ENCODE peak calls at places on chromosomes 7 and 10, in six cellular contexts. U, F, J, M, E and P are unnamed samples.

GRCh38 chr7:112421666-112422486 is 28.4 kb upstream of the IFRD1 start:
- DNase-seq in U (no peak), F (no peak), J (peak), M (no peak), E (no peak), P (no peak)

GRCh38 chr7:132836746-132837145 is 245.1 kb downstream of the CHCHD3 start:
- DNase-seq in U (no peak), F (no peak), J (no peak), M (no peak), E (no peak), P (no peak)

GRCh38 chr10:35345383-35345742 is 9.1 kb downstream of the CCNY start:
- DNase-seq in U (no peak), F (no peak), J (peak), M (no peak), E (no peak), P (no peak)

GRCh38 chr7:147078324-147078723 is 961.7 kb downstream of the CNTNAP2 start:
- DNase-seq in U (no peak), F (no peak), J (no peak), M (peak), E (no peak), P (no peak)

GRCh38 chr10:100658269-100658668 is 87.1 kb upstream of the PAX2 start:
- DNase-seq in U (no peak), F (no peak), J (no peak), M (no peak), E (no peak), P (no peak)

GRCh38 chr10:77120697-77121096 is 516.9 kb downstream of the KCNMA1 start:
- DNase-seq in U (no peak), F (no peak), J (no peak), M (no peak), E (no peak), P (no peak)

GRCh38 chr7:127317447-127317961 is 64.8 kb upstream of the GRM8 start:
- DNase-seq in U (no peak), F (no peak), J (no peak), M (no peak), E (no peak), P (no peak)

GRCh38 chr10:13789448-13789829 is 202.7 kb downstream of the PRPF18 start:
- DNase-seq in U (no peak), F (no peak), J (no peak), M (no peak), E (no peak), P (no peak)

GRCh38 chr10:102856758-102857424 is 2.8 kb downstream of the BORCS7 start:
- DNase-seq in U (no peak), F (no peak), J (no peak), M (no peak), E (no peak), P (no peak)

GRCh38 chr7:5417106-5418071 is 6.2 kb downstream of the TNRC18 start:
- DNase-seq in U (no peak), F (no peak), J (no peak), M (no peak), E (no peak), P (no peak)

GRCh38 chr7:5421626-5422323 is 1.9 kb downstream of the TNRC18 start:
- DNase-seq in U (peak), F (peak), J (peak), M (peak), E (no peak), P (peak)

GRCh38 chr7:5420841-5421625 is 2.6 kb downstream of the TNRC18 start:
- DNase-seq in U (no peak), F (peak), J (no peak), M (peak), E (peak), P (no peak)

GRCh38 chr7:5420108-5420840 is 3.4 kb downstream of the TNRC18 start:
- DNase-seq in U (no peak), F (no peak), J (no peak), M (peak), E (no peak), P (no peak)

DNA sequence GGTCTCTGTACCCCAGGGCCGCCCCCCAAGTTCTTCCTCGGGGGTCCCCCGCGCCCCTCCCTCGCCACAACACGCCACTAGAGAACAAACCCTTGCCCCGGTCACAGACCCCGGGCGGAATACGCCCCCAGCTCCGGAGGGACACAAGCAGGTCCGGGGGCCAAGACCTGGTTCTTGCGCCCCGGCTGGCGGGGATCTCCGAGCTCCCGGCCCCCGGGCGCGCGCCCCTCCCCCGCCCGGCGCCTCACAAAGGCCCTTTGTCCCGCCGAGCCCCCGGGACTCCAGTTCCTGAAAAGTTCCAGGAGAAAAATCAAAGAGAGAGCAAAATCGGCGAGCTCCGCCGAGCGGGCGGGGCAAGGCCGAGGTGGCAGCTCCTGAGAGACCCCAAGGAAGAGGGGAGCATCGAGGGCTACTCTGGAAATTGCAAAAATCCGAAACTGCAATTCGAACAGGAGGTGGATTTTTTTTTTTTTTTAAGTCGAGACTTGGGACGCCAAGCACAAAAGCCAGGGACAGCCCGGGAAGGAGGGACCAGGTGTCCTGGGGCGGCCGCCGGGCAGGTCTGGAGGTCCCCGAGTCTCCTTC is 4.0 kb downstream of the TNRC18 start:
- DNase-seq in U (no peak), F (no peak), J (peak), M (no peak), E (peak), P (peak)
- H3K4me3 ChIP-seq in U (peak), F (peak), J (peak), M (peak), E (peak), P (peak)

GRCh38 chr10:113356794-113357687 is 195.8 kb upstream of the HABP2 start:
- DNase-seq in U (no peak), F (no peak), J (no peak), M (no peak), E (no peak), P (no peak)
- TF ChIP-seq EP300 in U (peak), F (no peak), J (no peak), M (no peak), E (no peak), P (no peak)

DNA sequence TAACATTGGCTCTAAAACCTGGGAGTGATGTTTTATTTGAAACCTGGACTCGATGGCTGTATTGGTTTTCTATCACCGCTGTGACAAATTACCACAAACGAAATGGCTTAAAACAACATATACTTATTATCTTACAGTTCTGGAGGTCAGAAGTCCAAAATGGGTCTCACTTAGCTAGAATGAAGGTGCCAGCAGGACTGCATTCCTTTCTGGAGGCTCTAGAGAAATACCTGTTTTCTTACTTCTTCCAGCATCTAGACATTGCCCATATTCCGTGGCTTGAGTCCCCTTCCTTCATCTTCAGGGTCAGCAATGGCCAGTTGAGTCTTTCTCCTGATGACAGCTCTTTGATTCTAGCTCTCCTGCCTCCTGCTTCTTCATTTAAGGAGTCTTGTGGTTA is 44.3 kb upstream of the STEAP1B start:
- DNase-seq in U (no peak), F (no peak), J (no peak), M (no peak), E (no peak), P (no peak)
- H3K4me3 ChIP-seq in U (no peak), F (no peak), J (no peak), M (no peak), E (no peak), P (no peak)

DNA sequence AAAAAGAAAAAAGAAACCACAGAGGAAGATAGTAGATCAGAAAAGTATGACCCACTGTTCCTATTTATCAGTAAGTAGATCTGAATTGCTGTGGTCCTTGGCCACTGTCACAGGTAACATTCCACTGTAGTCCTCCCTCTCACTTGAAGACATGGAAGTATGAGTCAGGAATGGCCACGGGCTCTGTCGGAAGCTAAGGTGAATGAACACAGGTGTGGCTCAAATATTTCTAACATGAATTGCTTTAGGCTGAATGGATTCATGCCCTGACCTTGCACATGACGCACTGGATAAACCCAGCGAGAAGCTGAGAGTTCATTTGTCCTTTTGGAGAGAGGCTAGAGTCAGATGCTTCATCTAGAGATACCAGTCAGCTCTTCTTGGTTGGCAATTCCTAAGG is 224.5 kb upstream of the SP8 start:
- DNase-seq in U (no peak), F (no peak), J (no peak), M (no peak), E (no peak), P (no peak)
- TF ChIP-seq EP300 in U (no peak), F (no peak), J (no peak), M (no peak), E (no peak), P (no peak)

GRCh38 chr10:90806677-90807076 is 51.2 kb downstream of the HTR7 start:
- DNase-seq in U (no peak), F (no peak), J (no peak), M (no peak), E (no peak), P (no peak)
- H3K4me3 ChIP-seq in U (no peak), F (no peak), J (no peak), M (no peak), E (no peak), P (no peak)

GRCh38 chr7:2633538-2634264 is 1.9 kb downstream of the TTYH3 start:
- DNase-seq in U (no peak), F (peak), J (peak), M (peak), E (no peak), P (peak)
- TF ChIP-seq EP300 in U (no peak), F (no peak), J (no peak), M (no peak), E (no peak), P (no peak)